ENCODE peak calls at places on chromosomes 1 and 21, in seven cellular contexts. A is GM23248, Z is neural progenitor cell, R is PC-3, Q is HCT116, F is GM23338, W is hepatocyte. J is an unnamed sample. For H3K4me1, the result is how much of the 10 kb centered on the place peaks cover.

GRCh38 chr1:234605983-234606730 is 3.8 kb downstream of the IRF2BP2 start:
- DNase-seq in A (peak), Z (no peak), R (peak), Q (no peak), F (no peak), W (peak), J (peak)

GRCh38 chr1:193479187-193479586 is 292.8 kb upstream of the B3GALT2 start:
- DNase-seq in A (no peak), Z (no peak), R (no peak), Q (no peak), F (no peak), W (no peak), J (peak)

GRCh38 chr1:41365772-41366427 is 4.7 kb downstream of the FOXO6 start:
- DNase-seq in A (no peak), Z (peak), R (no peak), Q (no peak), F (peak), W (no peak), J (no peak)

GRCh38 chr1:47031059-47031458 is 7.6 kb downstream of the CYP4X1 start:
- DNase-seq in A (peak), Z (no peak), R (peak), Q (no peak), F (no peak), W (no peak), J (no peak)

GRCh38 chr1:5977494-5978444 is 14.5 kb downstream of the NPHP4 start:
- DNase-seq in A (peak), Z (no peak), R (no peak), Q (no peak), F (no peak), W (no peak), J (no peak)

GRCh38 chr1:54945393-54945936 is 35.0 kb upstream of the TMEM61 start:
- DNase-seq in A (no peak), Z (no peak), R (peak), Q (no peak), F (no peak), W (no peak), J (no peak)

GRCh38 chr1:115258302-115258866 is 79.7 kb downstream of the NGF start:
- DNase-seq in A (peak), Z (no peak), R (peak), Q (peak), F (no peak), W (no peak), J (no peak)

GRCh38 chr1:207997486-207998268 is 86.8 kb upstream of the CD34 start:
- DNase-seq in A (peak), Z (peak), R (peak), Q (peak), F (peak), W (peak), J (peak)

GRCh38 chr1:111948209-111949131 is 41.0 kb downstream of the KCND3 start:
- DNase-seq in A (peak), Z (peak), R (peak), Q (no peak), F (no peak), W (peak), J (no peak)

GRCh38 chr1:56310945-56311344 is 268.4 kb downstream of the PLPP3 start:
- DNase-seq in A (no peak), Z (no peak), R (no peak), Q (no peak), F (no peak), W (no peak), J (no peak)

GRCh38 chr1:7521803-7522202 is 249.3 kb upstream of the VAMP3 start:
- DNase-seq in A (no peak), Z (no peak), R (no peak), Q (no peak), F (no peak), W (no peak), J (no peak)

GRCh38 chr1:246526915-246527314 is 19.8 kb upstream of the SMYD3 start:
- DNase-seq in A (no peak), Z (no peak), R (no peak), Q (no peak), F (no peak), W (no peak), J (no peak)

GRCh38 chr1:29675481-29676263 is 439.4 kb downstream of the PTPRU start:
- DNase-seq in A (no peak), Z (no peak), R (no peak), Q (no peak), F (no peak), W (no peak), J (no peak)

GRCh38 chr1:89945852-89946476 is 48.9 kb upstream of the ZNF326 start:
- DNase-seq in A (peak), Z (no peak), R (peak), Q (peak), F (no peak), W (no peak), J (no peak)

GRCh38 chr1:72498393-72498792 is 216.1 kb upstream of the NEGR1 start:
- DNase-seq in A (peak), Z (no peak), R (no peak), Q (no peak), F (no peak), W (no peak), J (no peak)

GRCh38 chr1:85088408-85088784 is 40.1 kb upstream of the MCOLN3 start:
- DNase-seq in A (no peak), Z (no peak), R (no peak), Q (no peak), F (peak), W (no peak), J (no peak)

GRCh38 chr1:11138952-11139351 is 39.3 kb upstream of the EXOSC10 start:
- DNase-seq in A (peak), Z (no peak), R (peak), Q (no peak), F (no peak), W (no peak), J (no peak)

GRCh38 chr1:3577300-3577699 is 34.0 kb downstream of the MEGF6 start:
- DNase-seq in A (peak), Z (no peak), R (no peak), Q (no peak), F (no peak), W (no peak), J (no peak)

GRCh38 chr1:3579626-3580025 is 31.7 kb downstream of the MEGF6 start:
- DNase-seq in A (no peak), Z (no peak), R (no peak), Q (no peak), F (no peak), W (no peak), J (no peak)

GRCh38 chr1:3577711-3578432 is 33.4 kb downstream of the MEGF6 start:
- DNase-seq in A (no peak), Z (no peak), R (no peak), Q (no peak), F (no peak), W (no peak), J (peak)

GRCh38 chr1:3578906-3579305 is 32.4 kb downstream of the MEGF6 start:
- DNase-seq in A (no peak), Z (no peak), R (no peak), Q (no peak), F (no peak), W (no peak), J (no peak)

GRCh38 chr1:3578433-3578805 is 32.9 kb downstream of the MEGF6 start:
- DNase-seq in A (no peak), Z (no peak), R (no peak), Q (no peak), F (no peak), W (no peak), J (no peak)
- TF ChIP-seq EZH2 in A (no peak), Z (no peak), R (no peak), Q (no peak), F (no peak), W (no peak), J (no peak)

DNA sequence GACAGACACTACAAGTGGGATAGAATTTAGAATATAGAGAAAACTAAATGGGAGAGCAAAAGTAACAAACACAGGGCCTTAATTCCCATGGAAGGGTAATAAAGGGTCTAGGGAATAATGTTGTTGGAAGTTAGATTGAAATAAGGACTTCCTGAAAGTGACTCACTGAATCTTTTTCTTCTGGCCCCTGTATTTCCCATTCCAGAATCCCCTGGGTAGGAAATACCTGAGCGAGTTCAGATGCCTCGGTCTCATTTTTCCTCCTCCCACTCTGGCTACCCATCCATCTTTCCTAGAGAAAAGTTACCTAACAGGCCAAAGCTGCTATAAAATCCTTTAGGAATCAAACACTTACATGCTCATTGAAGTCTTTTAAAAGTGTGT is 3.1 kb upstream of the MEF2D start:
- DNase-seq in A (peak), Z (no peak), R (peak), Q (no peak), F (no peak), W (no peak), J (no peak)
- H3K4me1 ChIP-seq in A (under half), Z (under half), R (half or more), Q (half or more), F (under half), W (under half), J (under half)

GRCh38 chr21:38223893-38224540 is 32.8 kb upstream of the KCNJ15 start:
- DNase-seq in A (no peak), Z (peak), R (peak), Q (peak), F (peak), W (no peak), J (no peak)

GRCh38 chr21:38228115-38228514 is 28.7 kb upstream of the KCNJ15 start:
- DNase-seq in A (no peak), Z (no peak), R (peak), Q (no peak), F (peak), W (no peak), J (no peak)

GRCh38 chr21:38234395-38235142 is 22.2 kb upstream of the KCNJ15 start:
- DNase-seq in A (no peak), Z (no peak), R (peak), Q (no peak), F (no peak), W (peak), J (no peak)

GRCh38 chr21:38227401-38227800 is 29.4 kb upstream of the KCNJ15 start:
- DNase-seq in A (no peak), Z (no peak), R (no peak), Q (no peak), F (no peak), W (no peak), J (no peak)

GRCh38 chr21:38229260-38229877 is 27.4 kb upstream of the KCNJ15 start:
- DNase-seq in A (no peak), Z (peak), R (peak), Q (no peak), F (peak), W (no peak), J (no peak)
- TF ChIP-seq EZH2phosphoT487 in A (no peak), Z (no peak), R (no peak), Q (no peak), F (no peak), W (no peak), J (no peak)

DNA sequence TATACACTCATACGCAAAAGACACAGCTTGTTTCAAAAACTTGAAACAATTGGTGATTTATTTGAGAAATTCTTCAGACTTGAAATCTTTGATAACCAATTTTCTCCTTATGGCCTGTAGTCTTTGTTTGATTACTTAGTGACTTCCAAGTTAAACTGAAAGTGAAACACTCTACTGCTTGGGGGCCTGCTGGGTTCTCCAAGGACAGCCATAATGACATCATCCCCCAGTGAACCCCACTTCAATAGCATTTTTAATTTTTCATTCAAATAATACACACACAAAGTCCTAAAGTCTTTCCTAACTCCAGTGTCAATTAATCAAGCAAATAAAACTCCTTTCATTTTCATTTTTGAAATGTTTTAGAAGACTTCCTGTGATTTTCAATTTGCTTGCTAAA is 59.2 kb downstream of the KRTAP19-8 start:
- DNase-seq in A (no peak), Z (no peak), R (no peak), Q (no peak), F (no peak), W (no peak), J (peak)
- TF ChIP-seq EZH2 in A (no peak), Z (no peak), R (no peak), Q (no peak), F (no peak), W (no peak), J (no peak)

DNA sequence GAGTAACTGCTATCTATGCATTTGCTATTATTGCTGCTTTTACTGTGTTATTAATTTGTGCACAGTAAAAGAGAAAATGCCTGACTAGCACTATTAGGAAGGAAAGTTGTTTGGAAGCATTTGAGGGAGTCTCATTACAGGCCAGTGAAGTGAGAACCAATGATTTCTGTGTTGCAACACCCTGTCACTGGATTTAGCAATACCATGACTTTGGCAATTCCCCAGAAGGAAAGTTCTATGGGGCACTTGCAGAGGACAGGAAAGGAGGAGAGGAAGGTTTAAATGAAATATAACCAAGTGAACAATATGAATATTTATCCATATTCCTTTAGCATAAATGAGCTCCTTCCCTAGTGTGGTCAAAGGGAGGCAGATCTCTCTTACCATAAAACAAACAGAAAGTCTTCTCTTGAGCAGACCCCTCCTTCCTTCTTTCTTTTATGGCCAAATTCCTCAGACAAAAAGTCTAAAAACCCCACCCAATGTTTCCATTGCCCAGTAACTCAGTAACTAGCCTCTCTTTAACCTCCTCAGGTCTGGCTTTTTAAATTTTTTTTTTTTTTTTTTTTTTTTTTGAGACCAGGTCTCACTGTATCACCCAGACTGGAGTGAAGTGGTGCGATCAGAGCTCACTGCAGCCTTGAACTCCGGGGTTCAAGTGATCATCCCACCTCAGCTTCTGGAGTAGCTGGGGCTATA is 5.5 kb downstream of the TLR5 start:
- DNase-seq in A (peak), Z (no peak), R (peak), Q (no peak), F (no peak), W (peak), J (no peak)
- H3K4me1 ChIP-seq in A (under half), Z (under half), R (under half), Q (under half), F (under half), W (under half), J (under half)

DNA sequence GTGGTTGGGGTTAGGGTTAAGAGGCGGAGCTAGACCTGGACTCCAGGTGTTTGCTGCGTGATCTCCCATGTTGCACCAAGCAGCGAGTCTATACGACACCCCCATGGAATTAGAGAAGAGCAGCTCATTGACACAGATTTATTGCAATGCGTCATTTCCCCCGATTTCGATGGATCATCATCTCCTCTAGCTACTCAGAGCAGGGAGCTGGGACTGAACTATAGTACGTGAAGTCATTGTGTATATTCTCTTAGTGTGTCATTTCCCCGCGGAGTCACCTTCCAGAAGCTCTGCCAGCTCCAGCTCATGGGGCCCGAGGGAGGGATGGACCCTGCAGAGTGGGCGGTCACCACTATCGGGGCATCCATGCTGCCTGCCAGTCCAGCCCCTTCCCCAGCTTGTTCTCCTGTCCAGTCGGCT is 7.5 kb upstream of the C2CD2 start:
- DNase-seq in A (peak), Z (no peak), R (peak), Q (no peak), F (no peak), W (no peak), J (no peak)
- TF ChIP-seq EZH2phosphoT487 in A (no peak), Z (no peak), R (no peak), Q (no peak), F (no peak), W (no peak), J (no peak)

DNA sequence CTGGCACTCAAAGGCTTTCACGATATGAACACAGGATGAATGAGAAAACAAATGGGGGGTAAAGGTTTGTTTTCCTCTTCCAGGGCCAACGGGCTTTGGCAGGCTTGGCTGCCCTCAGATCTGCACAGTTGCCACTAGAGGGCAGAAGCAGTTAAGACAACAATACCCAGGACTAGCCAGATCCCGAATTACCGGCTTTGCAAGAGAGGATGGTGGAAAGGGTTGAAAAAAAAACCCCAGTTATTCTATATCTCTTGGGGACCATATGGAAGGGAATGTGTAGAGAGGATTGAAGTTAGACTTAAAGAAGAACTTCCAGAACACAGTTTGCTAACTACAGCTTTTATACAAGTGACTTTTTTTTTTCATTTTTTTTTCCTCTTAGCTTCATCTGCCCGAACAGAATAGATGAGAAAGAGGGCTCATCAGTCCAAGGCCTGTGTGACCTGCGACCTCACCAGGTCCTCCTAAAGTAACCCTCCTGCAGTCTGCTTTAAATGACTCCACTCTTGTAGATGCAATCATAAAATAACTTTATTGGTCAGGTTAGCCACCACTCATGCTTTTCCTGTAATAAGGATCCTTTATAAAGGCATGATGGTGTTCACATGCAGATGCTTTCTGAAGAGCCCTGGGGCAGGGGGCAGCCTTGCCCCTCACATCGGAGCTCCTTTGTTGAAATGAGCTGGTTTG is 10.7 kb downstream of the FMOD start:
- DNase-seq in A (peak), Z (peak), R (peak), Q (peak), F (peak), W (peak), J (peak)
- TF ChIP-seq EZH2 in A (no peak), Z (peak), R (no peak), Q (no peak), F (no peak), W (no peak), J (no peak)

GRCh38 chr1:230143534-230143933 is 76.5 kb downstream of the GALNT2 start:
- DNase-seq in A (no peak), Z (no peak), R (no peak), Q (no peak), F (no peak), W (no peak), J (no peak)
- H3K4me1 ChIP-seq in A (under half), Z (under half), R (under half), Q (under half), F (under half), W (under half), J (half or more)

GRCh38 chr1:191943684-191944083 is 214.6 kb upstream of the RGS18 start:
- DNase-seq in A (no peak), Z (no peak), R (no peak), Q (no peak), F (no peak), W (no peak), J (no peak)
- TF ChIP-seq EZH2phosphoT487 in A (no peak), Z (no peak), R (no peak), Q (no peak), F (no peak), W (no peak), J (no peak)

GRCh38 chr1:165117482-165117881 is 239.0 kb downstream of the LMX1A start:
- DNase-seq in A (no peak), Z (peak), R (no peak), Q (no peak), F (peak), W (peak), J (no peak)
- TF ChIP-seq EZH2 in A (no peak), Z (peak), R (no peak), Q (no peak), F (no peak), W (no peak), J (no peak)